ENCODE peak calls at places on chromosomes 13 and 19, in seven cellular contexts. G is NB4, F is IMR-90, S is thoracic aorta, C is sigmoid colon, P is cardiac muscle cell, V is HFF-Myc. I is an unnamed sample.

GRCh38 chr13:25249001-25249543 is 38.2 kb downstream of the MTMR6 start:
- DNase-seq in G (peak; percentile 66), F (peak; percentile 43), S (no peak), C (no peak), P (peak; percentile 47), V (peak; percentile 31), I (peak; percentile 34)

GRCh38 chr13:79973533-79973963 is 367.4 kb downstream of the SPRY2 start:
- DNase-seq in G (peak; percentile 64), F (no peak), S (no peak), C (no peak), P (no peak), V (no peak), I (no peak)

GRCh38 chr13:75635101-75635620 is 969 bp upstream of the LMO7 start:
- DNase-seq in G (peak; percentile 17), F (no peak), S (no peak), C (no peak), P (no peak), V (no peak), I (peak; percentile 47)

GRCh38 chr13:25761041-25761440 is 290.8 kb downstream of the SHISA2 start:
- DNase-seq in G (no peak), F (no peak), S (no peak), C (no peak), P (no peak), V (no peak), I (no peak)

GRCh38 chr13:21674271-21675009 is 3.6 kb downstream of the FGF9 start:
- DNase-seq in G (peak; percentile 45), F (no peak), S (no peak), C (peak; percentile 67), P (no peak), V (no peak), I (no peak)

GRCh38 chr13:75762066-75762937 is 126.2 kb downstream of the LMO7 start:
- DNase-seq in G (no peak), F (peak; percentile 63), S (no peak), C (no peak), P (no peak), V (no peak), I (peak; percentile 83)

GRCh38 chr19:21483589-21484170 is 21.7 kb upstream of the ZNF429 start:
- DNase-seq in G (peak; percentile 53), F (no peak), S (no peak), C (peak; percentile 76), P (peak; percentile 16), V (peak; percentile 10), I (peak; percentile 52)

GRCh38 chr13:27425918-27426630 is 1.7 kb downstream of the GTF3A start:
- DNase-seq in G (peak; percentile 97), F (peak; percentile 69), S (peak; percentile 30), C (peak; percentile 85), P (peak; percentile 81), V (peak; percentile 68), I (peak; percentile 89)

GRCh38 chr19:48868196-48868886 is at the start of gene PLEKHA4:
- DNase-seq in G (no peak), F (peak; percentile 49), S (no peak), C (peak; percentile 89), P (peak; percentile 71), V (no peak), I (peak; percentile 51)

GRCh38 chr19:38134538-38135149 is 89.4 kb downstream of the DPF1 start:
- DNase-seq in G (peak; percentile 36), F (peak; percentile 37), S (no peak), C (no peak), P (peak; percentile 53), V (peak; percentile 17), I (peak; percentile 39)

GRCh38 chr13:90455861-90456260 is 891.6 kb upstream of the MIR17HG start:
- DNase-seq in G (no peak), F (no peak), S (no peak), C (no peak), P (peak; percentile 15), V (no peak), I (no peak)

GRCh38 chr13:41916173-41916954 is 44.5 kb downstream of the VWA8 start:
- DNase-seq in G (peak; percentile 81), F (peak; percentile 95), S (no peak), C (no peak), P (peak; percentile 82), V (peak; percentile 87), I (peak; percentile 88)
- H3K4me3 ChIP-seq in G (peak overlapping the region; percentile 3), F (no peak overlapping the region), S (peak overlapping the region; percentile 44), C (no peak overlapping the region), P (no peak overlapping the region), V (no peak overlapping the region), I (no peak overlapping the region)

GRCh38 chr19:35327642-35328041 is 1.3 kb upstream of the CD22 start:
- DNase-seq in G (no peak), F (no peak), S (no peak), C (no peak), P (no peak), V (no peak), I (no peak)
- TF ChIP-seq CTCF in G (peak; percentile 7), F (no peak), S (no peak), C (no peak), P (peak; percentile 30), V (peak; percentile 41), I (peak; percentile 30)

GRCh38 chr13:34161829-34162544 is 344.0 kb downstream of the RFC3 start:
- DNase-seq in G (peak; percentile 2), F (peak; percentile 80), S (no peak), C (no peak), P (peak; percentile 77), V (peak; percentile 40), I (peak; percentile 94)
- H3K4me3 ChIP-seq in G (no peak overlapping the region), F (peak overlapping the region; percentile 31), S (peak overlapping the region; percentile 35), C (no peak overlapping the region), P (no peak overlapping the region), V (no peak overlapping the region), I (peak overlapping the region; percentile 21)

GRCh38 chr13:53200075-53200474 is 171.5 kb downstream of the OLFM4 start:
- DNase-seq in G (no peak), F (no peak), S (no peak), C (no peak), P (no peak), V (no peak), I (no peak)

GRCh38 chr13:53200498-53201453 is 172.2 kb downstream of the OLFM4 start:
- DNase-seq in G (no peak), F (peak; percentile 1), S (no peak), C (peak; percentile 65), P (peak; percentile 58), V (no peak), I (peak; percentile 0)

GRCh38 chr13:53198699-53199098 is 170.1 kb downstream of the OLFM4 start:
- DNase-seq in G (no peak), F (no peak), S (no peak), C (no peak), P (no peak), V (no peak), I (no peak)

GRCh38 chr13:53204598-53204997 is 176.0 kb downstream of the OLFM4 start:
- DNase-seq in G (no peak), F (no peak), S (no peak), C (no peak), P (no peak), V (no peak), I (no peak)

DNA sequence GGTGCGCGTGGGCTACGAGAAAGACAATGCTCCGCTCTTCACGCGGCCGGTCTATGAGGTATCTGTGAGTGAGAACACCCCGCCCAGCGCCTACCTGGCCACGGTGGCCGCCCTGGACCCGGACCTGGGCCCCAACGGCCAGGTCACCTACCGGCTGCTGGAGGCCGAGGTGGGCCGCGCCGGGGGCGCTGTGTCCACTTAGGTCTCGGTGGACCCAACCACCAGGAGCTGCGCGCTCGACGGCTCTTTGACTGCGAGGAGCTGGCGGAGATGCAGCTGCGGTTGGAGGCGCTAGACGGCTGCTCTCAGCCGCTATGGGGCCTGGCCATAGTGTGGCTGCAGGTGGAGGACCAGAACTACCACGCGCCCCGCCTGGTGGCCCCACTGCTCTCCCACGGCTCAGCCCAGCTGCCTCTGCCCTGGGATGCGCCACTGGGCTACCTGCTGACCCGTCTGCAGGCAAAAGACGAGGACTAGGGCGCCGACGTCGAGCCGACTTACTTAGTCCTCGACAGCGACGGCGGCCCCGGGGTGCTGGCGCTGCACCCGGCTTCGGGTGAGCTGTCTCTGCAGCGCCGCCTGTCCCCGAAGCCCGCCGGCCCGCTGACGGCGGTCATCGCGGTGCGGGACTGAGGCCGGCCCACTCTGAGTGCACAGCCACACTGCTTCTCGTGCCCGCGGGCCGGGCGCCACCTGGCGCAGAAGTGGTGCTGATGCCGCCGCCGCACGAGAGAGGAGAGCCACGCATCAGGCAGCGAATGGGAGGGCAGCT is 173.0 kb downstream of the OLFM4 start:
- DNase-seq in G (no peak), F (no peak), S (no peak), C (no peak), P (peak; percentile 7), V (no peak), I (no peak)
- TF ChIP-seq CTCF in G (no peak), F (no peak), S (no peak), C (no peak), P (peak; percentile 38), V (no peak), I (peak; percentile 2)

DNA sequence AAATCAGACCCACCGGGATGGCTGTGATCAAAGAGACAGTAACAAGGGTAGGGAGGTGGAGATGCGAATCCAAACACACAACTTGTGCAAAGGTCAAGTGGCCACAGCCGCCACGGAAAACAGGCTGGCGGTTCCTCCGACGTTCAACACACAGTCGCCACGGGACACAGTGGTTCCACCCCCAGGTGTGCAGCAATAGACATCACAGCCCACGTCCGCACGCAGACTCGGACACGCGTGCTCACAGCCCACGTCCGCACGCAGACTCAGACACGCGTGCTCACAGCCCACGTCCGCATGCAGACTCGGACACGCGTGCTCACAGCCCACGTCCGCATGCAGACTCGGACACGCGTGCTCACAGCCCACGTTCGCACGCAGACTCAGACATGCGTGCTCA is 70.1 kb downstream of the RASA3 start:
- DNase-seq in G (no peak), F (no peak), S (no peak), C (no peak), P (no peak), V (no peak), I (no peak)
- H3K4me3 ChIP-seq in G (no peak overlapping the region), F (no peak overlapping the region), S (no peak overlapping the region), C (no peak overlapping the region), P (no peak overlapping the region), V (no peak overlapping the region), I (no peak overlapping the region)

DNA sequence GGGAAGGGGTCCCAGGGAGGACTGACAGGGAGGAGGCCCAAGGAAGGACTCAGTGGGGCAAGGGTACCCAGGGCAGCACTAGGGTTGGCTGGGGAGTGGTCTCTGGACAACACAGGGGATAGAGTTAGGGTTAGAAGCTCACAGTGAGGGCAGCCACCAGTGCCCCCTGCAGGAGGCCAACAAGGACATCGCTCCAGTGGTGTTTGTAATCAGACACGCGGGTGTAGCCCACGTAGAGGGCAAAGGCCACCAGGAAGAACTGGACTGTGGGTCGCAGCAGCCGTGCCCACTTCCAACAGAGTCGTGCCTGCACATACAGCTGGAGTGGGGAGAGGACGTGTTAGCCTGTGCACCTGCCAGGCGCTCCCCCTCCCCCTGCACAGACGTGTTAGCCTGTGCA is 9.2 kb downstream of the PLPP2 start:
- DNase-seq in G (no peak), F (no peak), S (no peak), C (no peak), P (no peak), V (no peak), I (no peak)
- TF ChIP-seq CTCF in G (peak; percentile 12), F (no peak), S (no peak), C (no peak), P (no peak), V (no peak), I (no peak)

DNA sequence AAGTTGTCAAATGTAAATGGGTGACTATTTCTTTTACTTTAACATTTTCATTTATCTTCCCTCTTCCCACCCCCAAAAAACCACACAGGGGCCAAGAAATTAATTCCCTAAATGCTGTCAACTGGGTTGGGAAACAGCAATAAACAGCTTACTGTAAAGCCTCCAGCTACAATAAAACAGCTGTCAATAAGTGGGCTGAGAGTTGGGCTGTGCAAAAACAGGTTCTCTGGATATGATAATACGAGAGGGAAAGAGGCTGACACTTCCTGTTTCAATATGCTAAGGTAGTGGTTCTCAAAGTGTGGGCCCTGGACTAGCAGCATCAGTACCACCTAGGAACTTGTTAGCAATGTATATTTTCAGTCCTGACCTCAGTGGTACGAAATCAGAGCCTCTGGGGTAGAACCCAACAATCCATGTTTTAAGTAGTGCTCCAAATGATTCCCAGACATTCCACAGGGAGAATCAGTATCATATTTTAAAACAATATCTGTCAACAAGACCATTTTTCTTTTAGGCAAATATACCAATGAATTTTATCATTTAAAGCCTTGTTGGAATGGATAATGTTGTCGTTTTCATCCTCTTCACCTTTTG is 8.4 kb downstream of the PCDH9 start:
- DNase-seq in G (no peak), F (no peak), S (no peak), C (no peak), P (peak; percentile 1), V (no peak), I (no peak)
- H3K4me3 ChIP-seq in G (no peak overlapping the region), F (no peak overlapping the region), S (peak overlapping the region; percentile 20), C (no peak overlapping the region), P (no peak overlapping the region), V (no peak overlapping the region), I (no peak overlapping the region)